ENCODE peak calls at places on chromosomes 1 and 21, in seven cellular contexts. B, M, D, O, A, I and U are unnamed samples. For H3K4me1, the result is how much of the 10 kb centered on the place peaks cover.

GRCh38 chr1:91537281-91538069 is 36.8 kb downstream of the CDC7 start:
- DNase-seq in B (no peak), M (no peak), D (no peak), O (peak), A (no peak), I (no peak), U (no peak)

GRCh38 chr1:228036701-228037231 is 30.0 kb downstream of the WNT3A start:
- DNase-seq in B (peak), M (peak), D (no peak), O (no peak), A (no peak), I (no peak), U (no peak)

GRCh38 chr1:40313329-40313957 is 3.6 kb downstream of the COL9A2 start:
- DNase-seq in B (no peak), M (no peak), D (no peak), O (peak), A (no peak), I (no peak), U (no peak)

GRCh38 chr1:198986442-198986841 is 347.6 kb downstream of the PTPRC start:
- DNase-seq in B (no peak), M (no peak), D (no peak), O (no peak), A (no peak), I (no peak), U (no peak)

GRCh38 chr1:88655685-88656299 is 28.3 kb upstream of the PKN2 start:
- DNase-seq in B (no peak), M (no peak), D (no peak), O (peak), A (no peak), I (no peak), U (no peak)

GRCh38 chr1:110223127-110223526 is 13.0 kb downstream of the KCNC4 start:
- DNase-seq in B (no peak), M (no peak), D (no peak), O (no peak), A (no peak), I (no peak), U (no peak)

GRCh38 chr1:41913025-41913424 is 5.7 kb downstream of the HIVEP3 start:
- DNase-seq in B (no peak), M (no peak), D (no peak), O (no peak), A (no peak), I (no peak), U (no peak)

GRCh38 chr1:237340892-237341291 is 298.9 kb downstream of the RYR2 start:
- DNase-seq in B (no peak), M (no peak), D (no peak), O (no peak), A (no peak), I (no peak), U (no peak)

GRCh38 chr1:191993549-191993948 is 164.7 kb upstream of the RGS18 start:
- DNase-seq in B (no peak), M (no peak), D (no peak), O (peak), A (no peak), I (no peak), U (no peak)

GRCh38 chr1:12172042-12172851 is 5.5 kb downstream of the TNFRSF1B start:
- DNase-seq in B (no peak), M (no peak), D (no peak), O (no peak), A (no peak), I (no peak), U (peak)

GRCh38 chr1:231612393-231613089 is 14.0 kb upstream of the DISC1 start:
- DNase-seq in B (no peak), M (peak), D (no peak), O (no peak), A (peak), I (no peak), U (no peak)

GRCh38 chr1:214966366-214966765 is 116.2 kb upstream of the KCNK2 start:
- DNase-seq in B (no peak), M (no peak), D (no peak), O (peak), A (no peak), I (no peak), U (no peak)

GRCh38 chr1:152110860-152111514 is 4.3 kb downstream of the TCHH start:
- DNase-seq in B (peak), M (peak), D (no peak), O (peak), A (no peak), I (no peak), U (no peak)

GRCh38 chr1:111214086-111214801 is 13.3 kb upstream of the CHI3L2 start:
- DNase-seq in B (no peak), M (no peak), D (no peak), O (no peak), A (no peak), I (no peak), U (no peak)

GRCh38 chr1:42143875-42144274 is 9.3 kb upstream of the GUCA2B start:
- DNase-seq in B (no peak), M (no peak), D (no peak), O (no peak), A (no peak), I (no peak), U (no peak)

GRCh38 chr1:4699724-4700301 is 45.4 kb downstream of the AJAP1 start:
- DNase-seq in B (no peak), M (no peak), D (no peak), O (no peak), A (no peak), I (no peak), U (no peak)

GRCh38 chr1:243409284-243409683 is 153.4 kb downstream of the SDCCAG8 start:
- DNase-seq in B (no peak), M (no peak), D (no peak), O (no peak), A (no peak), I (no peak), U (no peak)

GRCh38 chr1:2534775-2535387 is 4.8 kb upstream of the HES5 start:
- DNase-seq in B (no peak), M (peak), D (no peak), O (no peak), A (no peak), I (no peak), U (no peak)

GRCh38 chr1:226784081-226785049 is 45.3 kb upstream of the ITPKB start:
- DNase-seq in B (no peak), M (no peak), D (peak), O (no peak), A (no peak), I (no peak), U (no peak)

GRCh38 chr1:45306319-45306718 is 20.4 kb upstream of the HPDL start:
- DNase-seq in B (no peak), M (no peak), D (no peak), O (no peak), A (no peak), I (no peak), U (no peak)

GRCh38 chr21:38258803-38259485 is 2.2 kb downstream of the KCNJ15 start:
- DNase-seq in B (no peak), M (no peak), D (no peak), O (peak), A (no peak), I (no peak), U (no peak)

GRCh38 chr1:104476126-104476525 is 726.4 kb downstream of the AMY1C start:
- DNase-seq in B (no peak), M (no peak), D (no peak), O (no peak), A (no peak), I (no peak), U (no peak)

GRCh38 chr1:156970017-156970416 is 49.6 kb downstream of the LRRC71 start:
- DNase-seq in B (no peak), M (no peak), D (no peak), O (peak), A (no peak), I (no peak), U (no peak)

GRCh38 chr1:169326644-169327316 is 40.8 kb downstream of the NME7 start:
- DNase-seq in B (no peak), M (no peak), D (no peak), O (peak), A (no peak), I (no peak), U (no peak)

GRCh38 chr1:186409091-186409490 is 33.5 kb downstream of the ODR4 start:
- DNase-seq in B (no peak), M (no peak), D (no peak), O (no peak), A (no peak), I (no peak), U (no peak)

GRCh38 chr21:34129039-34129891 is 55.9 kb downstream of the MRPS6 start:
- DNase-seq in B (no peak), M (no peak), D (peak), O (peak), A (peak), I (peak), U (no peak)

GRCh38 chr1:190320952-190321351 is 156.7 kb downstream of the BRINP3 start:
- DNase-seq in B (no peak), M (no peak), D (no peak), O (peak), A (no peak), I (no peak), U (no peak)

GRCh38 chr1:231734417-231734816 is 107.8 kb downstream of the DISC1 start:
- DNase-seq in B (no peak), M (no peak), D (no peak), O (no peak), A (no peak), I (peak), U (no peak)

GRCh38 chr1:186289943-186290560 is 85.0 kb downstream of the TPR start:
- DNase-seq in B (no peak), M (no peak), D (no peak), O (no peak), A (no peak), I (no peak), U (no peak)

GRCh38 chr1:64757213-64757612 is 12.3 kb downstream of the RAVER2 start:
- DNase-seq in B (no peak), M (no peak), D (no peak), O (no peak), A (no peak), I (no peak), U (no peak)

GRCh38 chr1:22142315-22143064 is 407 bp downstream of the WNT4 start:
- DNase-seq in B (peak), M (no peak), D (no peak), O (no peak), A (peak), I (no peak), U (no peak)

GRCh38 chr21:31318971-31319370 is 25.1 kb downstream of the TIAM1 start:
- DNase-seq in B (no peak), M (no peak), D (no peak), O (no peak), A (no peak), I (no peak), U (no peak)

GRCh38 chr1:237932806-237933205 is 42.1 kb upstream of the ZP4 start:
- DNase-seq in B (no peak), M (no peak), D (no peak), O (no peak), A (no peak), I (no peak), U (no peak)

GRCh38 chr1:154586231-154586630 is 18.7 kb downstream of the CHRNB2 start:
- DNase-seq in B (no peak), M (no peak), D (no peak), O (no peak), A (no peak), I (no peak), U (no peak)
- H3K4me1 ChIP-seq in B (under half), M (under half), D (under half), O (under half), A (under half), I (under half), U (under half)

DNA sequence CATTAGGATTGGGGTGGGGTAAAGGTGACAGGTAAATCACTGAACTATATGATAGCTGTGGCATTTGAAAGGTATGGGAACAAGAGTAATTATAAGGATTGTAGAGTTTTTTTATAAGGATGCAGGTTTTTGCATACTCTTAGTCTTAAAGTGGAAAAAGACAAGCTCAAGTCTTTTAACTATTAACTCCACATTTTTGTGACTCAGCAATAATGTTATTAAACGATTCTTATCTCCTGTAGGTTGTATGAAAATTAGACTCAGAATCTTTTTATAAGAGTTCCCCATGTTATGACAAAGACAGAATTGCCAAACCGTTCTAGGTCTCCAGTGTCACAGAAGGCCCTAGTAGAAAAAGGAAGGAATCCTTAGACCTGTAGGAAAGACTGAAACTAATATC is 49.9 kb upstream of the TTLL7 start:
- DNase-seq in B (no peak), M (no peak), D (no peak), O (no peak), A (no peak), I (no peak), U (no peak)
- H3K4me1 ChIP-seq in B (under half), M (under half), D (under half), O (under half), A (under half), I (under half), U (under half)

GRCh38 chr1:202251424-202252256 is 58.0 kb downstream of the LGR6 start:
- DNase-seq in B (peak), M (no peak), D (no peak), O (no peak), A (no peak), I (no peak), U (no peak)

GRCh38 chr1:202255343-202255742 is 61.7 kb downstream of the LGR6 start:
- DNase-seq in B (no peak), M (peak), D (no peak), O (peak), A (no peak), I (no peak), U (no peak)

GRCh38 chr1:202252271-202252670 is 58.7 kb downstream of the LGR6 start:
- DNase-seq in B (peak), M (peak), D (no peak), O (no peak), A (no peak), I (no peak), U (no peak)

GRCh38 chr1:202249846-202250245 is 56.2 kb downstream of the LGR6 start:
- DNase-seq in B (peak), M (no peak), D (no peak), O (no peak), A (no peak), I (no peak), U (no peak)

DNA sequence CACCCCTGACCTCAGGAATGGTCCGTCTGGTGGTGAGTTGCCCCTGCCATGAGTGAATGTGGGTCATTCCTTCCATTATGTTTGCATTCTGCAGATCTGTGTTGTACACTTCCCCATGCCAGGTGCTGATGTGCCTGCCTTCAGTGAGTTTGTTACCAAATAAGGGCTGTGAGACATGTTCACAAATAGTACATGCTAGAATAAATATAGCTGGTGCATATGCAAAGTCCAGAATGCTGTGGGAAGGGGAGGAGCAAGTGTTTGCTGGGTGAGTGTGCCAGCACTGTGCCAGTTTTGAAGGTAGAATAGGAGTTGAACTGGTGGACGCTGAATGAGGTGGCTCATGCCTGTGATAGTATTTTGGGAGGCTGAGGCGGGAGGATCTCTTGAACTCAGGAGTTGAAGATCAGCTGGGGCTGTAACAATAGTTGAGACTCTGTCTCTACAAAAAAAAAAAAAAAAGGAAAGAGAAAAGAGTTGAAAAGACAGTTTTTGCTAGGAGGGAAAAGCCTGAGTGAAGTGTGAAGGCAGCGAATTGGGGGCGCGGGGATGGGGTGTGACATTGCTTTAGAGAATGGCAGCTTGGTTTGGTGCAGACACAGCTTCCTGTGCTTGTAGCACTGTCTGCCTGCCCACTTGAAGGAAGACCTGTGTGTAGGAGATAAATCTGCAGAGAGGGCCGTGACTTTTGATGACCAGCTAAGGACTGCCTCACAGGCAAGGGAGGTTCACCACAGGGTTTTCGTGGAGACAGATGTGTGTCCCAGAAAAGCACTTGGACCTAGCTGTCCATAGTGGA is 61.1 kb downstream of the LGR6 start:
- DNase-seq in B (peak), M (peak), D (no peak), O (no peak), A (no peak), I (no peak), U (no peak)
- H3K4me1 ChIP-seq in B (under half), M (under half), D (under half), O (under half), A (under half), I (under half), U (under half)

GRCh38 chr1:39184354-39184818 is 20.1 kb upstream of the MACF1 start:
- DNase-seq in B (no peak), M (no peak), D (no peak), O (no peak), A (no peak), I (no peak), U (no peak)

GRCh38 chr1:39190096-39190495 is 14.4 kb upstream of the MACF1 start:
- DNase-seq in B (no peak), M (no peak), D (no peak), O (no peak), A (no peak), I (no peak), U (no peak)

GRCh38 chr1:39183503-39184353 is 20.8 kb upstream of the MACF1 start:
- DNase-seq in B (no peak), M (peak), D (peak), O (peak), A (peak), I (no peak), U (peak)

GRCh38 chr1:39189592-39190041 is 14.9 kb upstream of the MACF1 start:
- DNase-seq in B (no peak), M (no peak), D (no peak), O (peak), A (no peak), I (no peak), U (no peak)

DNA sequence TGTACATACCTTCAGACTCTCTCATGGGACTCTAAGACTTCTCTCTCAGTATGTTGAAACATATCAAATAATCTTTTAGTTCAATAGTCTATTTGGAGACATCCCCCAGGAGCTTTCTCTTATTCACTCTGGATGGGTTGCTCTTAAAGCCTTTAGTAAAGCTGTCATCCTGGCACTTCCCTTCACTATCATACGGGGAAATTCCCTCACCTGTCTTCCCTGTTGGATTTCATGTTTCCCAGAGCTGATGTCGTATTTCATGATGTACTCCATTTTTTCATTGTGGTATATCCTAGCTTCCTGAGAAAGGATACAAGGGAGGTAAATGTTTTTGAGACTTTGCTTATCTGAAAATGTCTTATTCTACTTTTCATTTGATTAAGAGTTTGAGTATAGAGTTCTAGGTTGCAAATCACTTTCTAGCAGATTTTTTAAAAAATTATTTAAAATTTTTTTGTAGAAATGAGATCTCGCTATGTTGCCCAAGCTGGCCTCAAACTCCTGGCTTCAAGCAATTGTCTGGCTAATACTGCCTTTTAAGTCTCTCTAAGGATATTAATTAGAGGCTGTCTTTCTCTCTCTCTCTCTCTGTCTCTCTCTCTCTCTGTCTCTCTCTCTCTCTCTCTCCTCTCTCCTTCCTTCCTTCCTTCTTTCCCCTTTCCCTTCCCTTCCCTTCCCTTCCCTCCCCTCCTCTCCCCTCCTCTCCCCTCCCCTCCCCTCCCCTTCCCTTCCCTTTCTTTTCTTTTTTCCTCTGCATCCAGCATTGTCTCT is 17.0 kb upstream of the MACF1 start:
- DNase-seq in B (no peak), M (no peak), D (no peak), O (no peak), A (no peak), I (no peak), U (no peak)
- H3K4me1 ChIP-seq in B (under half), M (half or more), D (under half), O (under half), A (under half), I (under half), U (under half)

GRCh38 chr1:58391056-58391455 is 155.5 kb downstream of the OMA1 start:
- DNase-seq in B (no peak), M (no peak), D (no peak), O (no peak), A (no peak), I (no peak), U (no peak)
- H3K4me1 ChIP-seq in B (under half), M (under half), D (under half), O (under half), A (under half), I (under half), U (under half)

DNA sequence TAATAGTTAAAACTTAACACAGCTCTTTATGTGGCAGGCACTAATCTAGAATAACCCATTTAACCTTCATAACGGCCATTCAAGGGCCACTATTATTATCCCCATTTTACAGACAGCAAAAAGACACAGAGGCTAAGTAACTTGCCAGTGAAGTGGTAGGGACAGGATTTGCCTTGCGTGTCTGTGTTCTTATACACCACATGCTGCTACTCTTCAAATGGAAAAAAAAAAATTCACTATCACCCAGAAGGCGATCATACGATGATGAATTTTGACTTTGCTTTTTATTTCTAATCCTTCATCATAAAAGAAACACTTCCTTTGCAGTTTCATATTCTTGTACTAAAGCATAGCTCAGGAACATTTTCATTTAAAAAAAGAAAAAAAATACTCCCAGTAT is 65.5 kb downstream of the RERE start:
- DNase-seq in B (no peak), M (no peak), D (no peak), O (no peak), A (no peak), I (no peak), U (no peak)
- H3K4me1 ChIP-seq in B (under half), M (under half), D (under half), O (under half), A (under half), I (under half), U (under half)

DNA sequence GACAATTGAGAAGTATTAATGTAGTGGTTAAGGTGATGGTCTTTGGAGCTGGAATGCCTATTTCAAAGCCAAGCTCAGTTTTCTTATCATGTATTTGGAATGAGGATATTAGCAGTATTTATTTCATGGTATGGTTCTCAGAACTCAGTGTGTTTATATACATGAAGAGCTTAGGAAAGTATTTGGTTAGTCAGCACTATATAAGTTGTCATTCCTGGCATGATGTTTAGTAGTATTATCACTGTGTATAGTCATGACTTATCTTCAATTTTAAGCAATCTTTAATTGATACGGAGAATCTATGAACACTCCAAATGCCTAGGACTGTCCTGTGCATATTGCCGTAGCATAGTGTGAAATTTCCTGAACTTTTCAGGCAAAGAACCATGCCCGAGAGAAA is 501.9 kb upstream of the USP24 start:
- DNase-seq in B (no peak), M (no peak), D (no peak), O (peak), A (no peak), I (no peak), U (no peak)
- H3K4me1 ChIP-seq in B (under half), M (under half), D (under half), O (half or more), A (under half), I (under half), U (under half)